ENCODE peak calls at places on chromosomes 5 and 9, in seven cellular contexts. W is activated T-helper 9 cell treated with anti-CD3 and anti-CD28 coated beads, Interleukin-2, amount 50 U/mL, for 16 hours; Z is choroid plexus epithelial cell; M is hypothalamus; G is EH; Y is GOT3; T is amniotic epithelial cell. R is an unnamed sample.

GRCh38 chr9:77543131-77543822 is 104.8 kb downstream of the GNA14 start:
- DNase-seq in Y (no peak), M (no peak), Z (no peak), G (no peak), T (no peak), W (no peak), R (no peak)

GRCh38 chr9:134704499-134704898 is 62.9 kb downstream of the COL5A1 start:
- DNase-seq in G (peak; percentile 64), Z (no peak), M (no peak), T (no peak), W (no peak), Y (no peak), R (no peak)

GRCh38 chr9:124820606-124821246 is 32.5 kb upstream of the WDR38 start:
- DNase-seq in W (no peak), G (no peak), M (no peak), Z (no peak), T (no peak), Y (no peak), R (no peak)

GRCh38 chr9:109319631-109320233 is 1.1 kb downstream of the EPB41L4B start:
- DNase-seq in G (no peak), W (no peak), Z (no peak), Y (no peak), M (no peak), T (no peak), R (no peak)

GRCh38 chr9:6669881-6670280 is 24.4 kb upstream of the GLDC start:
- DNase-seq in G (no peak), Y (no peak), Z (no peak), T (no peak), W (no peak), M (no peak), R (no peak)

GRCh38 chr5:36369092-36369737 is 67.5 kb upstream of the RANBP3L start:
- DNase-seq in G (peak; percentile 35), T (peak; percentile 22), Z (peak; percentile 42), Y (no peak), M (no peak), W (no peak), R (no peak)

GRCh38 chr5:113804264-113804663 is 290.8 kb downstream of the YTHDC2 start:
- DNase-seq in T (no peak), M (no peak), W (no peak), G (peak; percentile 21), Z (no peak), Y (no peak), R (no peak)

GRCh38 chr5:79225026-79225425 is 10.9 kb upstream of the JMY start:
- DNase-seq in G (peak; percentile 75), M (no peak), T (no peak), Z (no peak), Y (no peak), W (no peak), R (no peak)

GRCh38 chr9:70081120-70081495 is 37.5 kb downstream of the MAMDC2 start:
- DNase-seq in Y (no peak), T (peak; percentile 88), M (no peak), G (peak; percentile 80), Z (peak; percentile 48), W (no peak), R (no peak)

GRCh38 chr9:32966036-32966435 is 35.4 kb downstream of the APTX start:
- DNase-seq in Y (no peak), G (peak; percentile 30), M (no peak), W (no peak), Z (no peak), T (no peak), R (no peak)

GRCh38 chr9:14478175-14479165 is 164.5 kb upstream of the NFIB start:
- DNase-seq in Z (peak; percentile 8), Y (no peak), M (no peak), T (no peak), W (no peak), G (no peak), R (peak; percentile 53)

R was measured in OCI-M1.